ENCODE peak calls at places on chromosomes 12 and 14, in nine cellular contexts. G, J, N, R, O, U, P, Z and Q are unnamed samples.

GRCh38 chr12:18926188-18926587 is 188.3 kb downstream of the CAPZA3 start:
- DNase-seq in O (no peak), N (no peak), Z (no peak), P (no peak), R (no peak), U (no peak), J (no peak), G (no peak), Q (no peak)

GRCh38 chr14:65434216-65434850 is 21.8 kb downstream of the FUT8 start:
- DNase-seq in N (no peak), J (no peak), G (no peak), P (no peak), O (no peak), U (no peak), Z (no peak), R (no peak), Q (no peak)

GRCh38 chr12:124727244-124727673 is 136.4 kb downstream of the SCARB1 start:
- DNase-seq in Z (peak; percentile 43), R (no peak), O (no peak), G (peak; percentile 86), U (no peak), J (no peak), P (no peak), N (no peak), Q (no peak)

GRCh38 chr12:39476121-39476520 is 33.2 kb upstream of the KIF21A start:
- DNase-seq in J (no peak), N (no peak), R (no peak), O (no peak), G (no peak), U (no peak), Z (no peak), P (no peak), Q (no peak)

GRCh38 chr12:42862055-42862454 is 272.5 kb upstream of the PRICKLE1 start:
- DNase-seq in R (no peak), Z (no peak), P (no peak), J (no peak), N (no peak), G (no peak), O (no peak), U (no peak), Q (no peak)

GRCh38 chr14:74938873-74939495 is 15.9 kb upstream of the RPS6KL1 start:
- DNase-seq in J (no peak), R (no peak), U (no peak), N (no peak), Z (no peak), P (no peak), G (peak; percentile 36), O (no peak), Q (no peak)

GRCh38 chr12:52884526-52885293 is 20.2 kb downstream of the KRT8 start:
- DNase-seq in P (peak; percentile 58), G (peak; percentile 90), R (peak; percentile 63), O (peak; percentile 62), Z (peak; percentile 90), N (no peak), U (peak; percentile 88), J (peak; percentile 68), Q (no peak)

GRCh38 chr14:55874785-55875184 is 243.4 kb upstream of the PELI2 start:
- DNase-seq in N (no peak), Z (no peak), G (peak; percentile 60), J (no peak), U (no peak), O (no peak), R (no peak), P (no peak), Q (no peak)

GRCh38 chr14:94373708-94374107 is 14.7 kb downstream of the SERPINA1 start:
- DNase-seq in Z (no peak), J (no peak), P (no peak), G (no peak), U (no peak), R (no peak), O (no peak), N (peak; percentile 94), Q (peak; percentile 92)